ENCODE peak calls at places on chromosome 20, in ten cellular contexts. One of them, this sample, is unnamed.

GRCh38 chr20:53827996-53828672 is 234.5 kb upstream of the ZNF217 start:
- DNase-seq in neural crest cell: no peak
- DNase-seq in breast epithelium: no peak
- DNase-seq in epithelial cell of esophagus: peak; percentile 95
- DNase-seq in AG10803: peak; percentile 98
- DNase-seq in foreskin fibroblast: peak; percentile 98
- DNase-seq in cardiac muscle cell: peak; percentile 99
- DNase-seq in H9: no peak
- DNase-seq in lower leg skin: peak; percentile 73
- DNase-seq in fibroblast of lung: peak; percentile 100
- DNase-seq in this sample: peak; percentile 99

GRCh38 chr20:6940052-6940451 is 172.6 kb downstream of the BMP2 start:
- DNase-seq in neural crest cell: peak; percentile 8
- DNase-seq in breast epithelium: no peak
- DNase-seq in epithelial cell of esophagus: peak; percentile 69
- DNase-seq in AG10803: no peak
- DNase-seq in foreskin fibroblast: no peak
- DNase-seq in cardiac muscle cell: peak; percentile 18
- DNase-seq in H9: peak; percentile 64
- DNase-seq in lower leg skin: no peak
- DNase-seq in fibroblast of lung: peak; percentile 12
- DNase-seq in this sample: peak; percentile 45

GRCh38 chr20:45969712-45970634 is 2.0 kb downstream of the ZNF335 start:
- DNase-seq in neural crest cell: no peak
- DNase-seq in breast epithelium: peak; percentile 46
- DNase-seq in epithelial cell of esophagus: peak; percentile 77
- DNase-seq in AG10803: peak; percentile 70
- DNase-seq in foreskin fibroblast: peak; percentile 85
- DNase-seq in cardiac muscle cell: peak; percentile 74
- DNase-seq in H9: peak; percentile 53
- DNase-seq in lower leg skin: no peak
- DNase-seq in fibroblast of lung: peak; percentile 72
- DNase-seq in this sample: peak; percentile 81

GRCh38 chr20:63695419-63696310 is 787 bp upstream of the TNFRSF6B start:
- DNase-seq in neural crest cell: no peak
- DNase-seq in breast epithelium: no peak
- DNase-seq in epithelial cell of esophagus: no peak
- DNase-seq in AG10803: no peak
- DNase-seq in foreskin fibroblast: no peak
- DNase-seq in cardiac muscle cell: no peak
- DNase-seq in H9: no peak
- DNase-seq in lower leg skin: no peak
- DNase-seq in fibroblast of lung: no peak
- DNase-seq in this sample: peak; percentile 44

GRCh38 chr20:38108438-38109024 is 56.5 kb downstream of the TGM2 start:
- DNase-seq in neural crest cell: no peak
- DNase-seq in breast epithelium: no peak
- DNase-seq in epithelial cell of esophagus: no peak
- DNase-seq in AG10803: peak; percentile 87
- DNase-seq in foreskin fibroblast: peak; percentile 70
- DNase-seq in cardiac muscle cell: peak; percentile 84
- DNase-seq in H9: no peak
- DNase-seq in lower leg skin: no peak
- DNase-seq in fibroblast of lung: peak; percentile 83
- DNase-seq in this sample: peak; percentile 65

GRCh38 chr20:56247954-56248782 is at the start of gene MC3R:
- DNase-seq in neural crest cell: peak; percentile 16
- DNase-seq in breast epithelium: peak; percentile 60
- DNase-seq in epithelial cell of esophagus: peak; percentile 71
- DNase-seq in AG10803: peak; percentile 50
- DNase-seq in foreskin fibroblast: peak; percentile 2
- DNase-seq in cardiac muscle cell: peak; percentile 55
- DNase-seq in H9: peak; percentile 79
- DNase-seq in lower leg skin: no peak
- DNase-seq in fibroblast of lung: peak; percentile 28
- DNase-seq in this sample: peak; percentile 68

GRCh38 chr20:32091888-32092346 is 17.6 kb upstream of the TM9SF4 start:
- DNase-seq in neural crest cell: peak; percentile 97
- DNase-seq in breast epithelium: peak; percentile 77
- DNase-seq in epithelial cell of esophagus: peak; percentile 77
- DNase-seq in AG10803: peak; percentile 80
- DNase-seq in foreskin fibroblast: peak; percentile 87
- DNase-seq in cardiac muscle cell: peak; percentile 88
- DNase-seq in H9: peak; percentile 90
- DNase-seq in lower leg skin: peak; percentile 58
- DNase-seq in fibroblast of lung: peak; percentile 79
- DNase-seq in this sample: peak; percentile 77

GRCh38 chr20:50670126-50670862 is 21.0 kb downstream of the RIPOR3 start:
- DNase-seq in neural crest cell: no peak
- DNase-seq in breast epithelium: no peak
- DNase-seq in epithelial cell of esophagus: peak; percentile 97
- DNase-seq in AG10803: no peak
- DNase-seq in foreskin fibroblast: no peak
- DNase-seq in cardiac muscle cell: no peak
- DNase-seq in H9: no peak
- DNase-seq in lower leg skin: no peak
- DNase-seq in fibroblast of lung: no peak
- DNase-seq in this sample: peak; percentile 47

GRCh38 chr20:50873518-50873959 is 57.7 kb downstream of the ADNP start:
- DNase-seq in neural crest cell: no peak
- DNase-seq in breast epithelium: no peak
- DNase-seq in epithelial cell of esophagus: no peak
- DNase-seq in AG10803: no peak
- DNase-seq in foreskin fibroblast: no peak
- DNase-seq in cardiac muscle cell: no peak
- DNase-seq in H9: no peak
- DNase-seq in lower leg skin: no peak
- DNase-seq in fibroblast of lung: no peak
- DNase-seq in this sample: no peak

GRCh38 chr20:50193169-50193850 is 2.7 kb downstream of the CEBPB start:
- DNase-seq in neural crest cell: no peak
- DNase-seq in breast epithelium: no peak
- DNase-seq in epithelial cell of esophagus: no peak
- DNase-seq in AG10803: peak; percentile 82
- DNase-seq in foreskin fibroblast: peak; percentile 63
- DNase-seq in cardiac muscle cell: peak; percentile 42
- DNase-seq in H9: peak; percentile 29
- DNase-seq in lower leg skin: no peak
- DNase-seq in fibroblast of lung: peak; percentile 51
- DNase-seq in this sample: peak; percentile 43

GRCh38 chr20:63099426-63100267 is 92.9 kb upstream of the BHLHE23 start:
- DNase-seq in neural crest cell: no peak
- DNase-seq in breast epithelium: peak; percentile 36
- DNase-seq in epithelial cell of esophagus: no peak
- DNase-seq in AG10803: no peak
- DNase-seq in foreskin fibroblast: no peak
- DNase-seq in cardiac muscle cell: no peak
- DNase-seq in H9: peak; percentile 18
- DNase-seq in lower leg skin: no peak
- DNase-seq in fibroblast of lung: no peak
- DNase-seq in this sample: no peak

GRCh38 chr20:45758096-45758495 is 33.6 kb downstream of the WFDC3 start:
- DNase-seq in neural crest cell: no peak
- DNase-seq in breast epithelium: no peak
- DNase-seq in epithelial cell of esophagus: no peak
- DNase-seq in AG10803: no peak
- DNase-seq in foreskin fibroblast: no peak
- DNase-seq in cardiac muscle cell: no peak
- DNase-seq in H9: no peak
- DNase-seq in lower leg skin: no peak
- DNase-seq in fibroblast of lung: no peak
- DNase-seq in this sample: no peak

GRCh38 chr20:3203315-3204123 is 963 bp downstream of the DDRGK1 start:
- DNase-seq in neural crest cell: no peak
- DNase-seq in breast epithelium: no peak
- DNase-seq in epithelial cell of esophagus: peak; percentile 25
- DNase-seq in AG10803: peak; percentile 51
- DNase-seq in foreskin fibroblast: peak; percentile 43
- DNase-seq in cardiac muscle cell: no peak
- DNase-seq in H9: no peak
- DNase-seq in lower leg skin: no peak
- DNase-seq in fibroblast of lung: no peak
- DNase-seq in this sample: peak; percentile 32

GRCh38 chr20:18632196-18632789 is 44.4 kb downstream of the DTD1 start:
- DNase-seq in neural crest cell: peak; percentile 77
- DNase-seq in breast epithelium: peak; percentile 60
- DNase-seq in epithelial cell of esophagus: peak; percentile 62
- DNase-seq in AG10803: peak; percentile 57
- DNase-seq in foreskin fibroblast: peak; percentile 84
- DNase-seq in cardiac muscle cell: peak; percentile 76
- DNase-seq in H9: peak; percentile 76
- DNase-seq in lower leg skin: peak; percentile 32
- DNase-seq in fibroblast of lung: peak; percentile 71
- DNase-seq in this sample: peak; percentile 63

GRCh38 chr20:3248167-3248992 is 9.4 kb upstream of the SLC4A11 start:
- DNase-seq in neural crest cell: peak; percentile 10
- DNase-seq in breast epithelium: no peak
- DNase-seq in epithelial cell of esophagus: peak; percentile 18
- DNase-seq in AG10803: peak; percentile 33
- DNase-seq in foreskin fibroblast: peak; percentile 59
- DNase-seq in cardiac muscle cell: peak; percentile 46
- DNase-seq in H9: peak; percentile 73
- DNase-seq in lower leg skin: no peak
- DNase-seq in fibroblast of lung: peak; percentile 33
- DNase-seq in this sample: no peak

DNA sequence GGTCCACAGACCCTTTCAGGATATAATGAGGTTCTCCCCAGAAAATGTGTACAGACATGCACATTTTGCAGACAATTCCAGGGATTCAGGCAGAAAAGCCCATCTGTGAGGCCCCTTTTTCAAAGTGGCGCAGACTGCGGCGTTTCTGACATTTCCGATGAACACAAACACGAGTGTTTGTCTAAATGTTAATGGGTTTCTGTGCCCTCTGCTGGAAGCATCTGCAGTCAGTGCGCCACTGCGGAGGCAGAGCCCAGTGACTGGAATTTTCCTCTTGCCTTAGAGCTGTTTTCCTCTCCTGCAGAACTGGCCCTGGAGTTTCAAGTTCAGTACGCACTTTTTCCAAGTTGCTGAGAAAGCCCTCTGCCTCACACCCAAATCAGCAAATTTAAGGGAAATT is 15.3 kb downstream of the ANKRD60 start:
- DNase-seq in neural crest cell: no peak
- DNase-seq in breast epithelium: no peak
- DNase-seq in epithelial cell of esophagus: no peak
- DNase-seq in AG10803: peak; percentile 29
- DNase-seq in foreskin fibroblast: peak; percentile 60
- DNase-seq in cardiac muscle cell: no peak
- DNase-seq in H9: no peak
- DNase-seq in lower leg skin: no peak
- DNase-seq in fibroblast of lung: no peak
- DNase-seq in this sample: no peak
- TF ChIP-seq CTCF in neural crest cell: no peak
- TF ChIP-seq CTCF in breast epithelium: no peak
- TF ChIP-seq CTCF in epithelial cell of esophagus: peak; percentile 19
- TF ChIP-seq CTCF in AG10803: peak; percentile 45
- TF ChIP-seq CTCF in foreskin fibroblast: no peak
- TF ChIP-seq CTCF in cardiac muscle cell: no peak
- TF ChIP-seq CTCF in H9: no peak
- TF ChIP-seq CTCF in lower leg skin: no peak
- TF ChIP-seq CTCF in fibroblast of lung: peak; percentile 19
- TF ChIP-seq CTCF in this sample: no peak

DNA sequence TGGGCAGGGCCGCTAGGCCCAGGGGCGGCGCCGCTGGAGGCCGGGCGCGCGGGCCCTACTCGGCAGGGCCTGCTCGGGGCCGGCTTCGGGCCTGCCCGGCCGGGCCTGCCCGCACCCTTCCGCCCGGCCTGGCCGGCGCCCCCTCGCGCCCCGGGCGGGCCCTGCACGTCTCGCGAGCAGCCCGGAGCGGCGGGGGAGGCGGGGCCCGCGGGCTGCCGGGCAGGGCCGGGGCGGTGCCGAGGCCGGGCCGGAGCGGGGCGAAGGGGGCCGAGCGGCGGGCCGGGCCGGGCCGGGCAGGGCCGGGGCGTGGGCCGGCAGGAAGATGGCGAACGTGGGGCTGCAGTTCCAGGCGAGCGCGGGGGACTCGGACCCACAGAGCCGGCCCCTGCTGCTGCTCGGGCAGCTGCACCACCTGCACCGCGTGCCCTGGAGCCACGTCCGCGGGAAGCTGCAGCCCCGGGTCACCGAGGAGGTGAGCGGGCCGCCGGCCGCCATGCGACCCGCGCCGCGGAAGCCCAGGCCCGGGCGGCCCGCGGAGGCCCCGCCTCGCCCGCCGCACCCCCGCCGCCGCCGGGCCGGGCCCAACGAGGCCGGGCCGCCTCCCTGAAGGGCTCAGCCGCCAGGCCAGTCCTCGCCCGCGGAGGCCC is at the start of gene NPEPL1:
- DNase-seq in neural crest cell: peak; percentile 53
- DNase-seq in breast epithelium: no peak
- DNase-seq in epithelial cell of esophagus: peak; percentile 69
- DNase-seq in AG10803: peak; percentile 82
- DNase-seq in foreskin fibroblast: peak; percentile 86
- DNase-seq in cardiac muscle cell: peak; percentile 90
- DNase-seq in H9: no peak
- DNase-seq in lower leg skin: no peak
- DNase-seq in fibroblast of lung: peak; percentile 74
- DNase-seq in this sample: peak; percentile 56
- TF ChIP-seq CTCF in neural crest cell: peak; percentile 28
- TF ChIP-seq CTCF in breast epithelium: no peak
- TF ChIP-seq CTCF in epithelial cell of esophagus: no peak
- TF ChIP-seq CTCF in AG10803: peak; percentile 7
- TF ChIP-seq CTCF in foreskin fibroblast: no peak
- TF ChIP-seq CTCF in cardiac muscle cell: peak; percentile 2
- TF ChIP-seq CTCF in H9: no peak
- TF ChIP-seq CTCF in lower leg skin: no peak
- TF ChIP-seq CTCF in fibroblast of lung: no peak
- TF ChIP-seq CTCF in this sample: no peak

GRCh38 chr20:33148040-33148439 is 19.9 kb upstream of the BPIFA2 start:
- DNase-seq in neural crest cell: no peak
- DNase-seq in breast epithelium: no peak
- DNase-seq in epithelial cell of esophagus: no peak
- DNase-seq in AG10803: no peak
- DNase-seq in foreskin fibroblast: no peak
- DNase-seq in cardiac muscle cell: no peak
- DNase-seq in H9: peak; percentile 17
- DNase-seq in lower leg skin: no peak
- DNase-seq in fibroblast of lung: no peak
- DNase-seq in this sample: no peak

GRCh38 chr20:33145521-33145920 is 22.4 kb upstream of the BPIFA2 start:
- DNase-seq in neural crest cell: no peak
- DNase-seq in breast epithelium: no peak
- DNase-seq in epithelial cell of esophagus: no peak
- DNase-seq in AG10803: no peak
- DNase-seq in foreskin fibroblast: no peak
- DNase-seq in cardiac muscle cell: no peak
- DNase-seq in H9: no peak
- DNase-seq in lower leg skin: no peak
- DNase-seq in fibroblast of lung: no peak
- DNase-seq in this sample: no peak

GRCh38 chr20:33147299-33147698 is 20.7 kb upstream of the BPIFA2 start:
- DNase-seq in neural crest cell: no peak
- DNase-seq in breast epithelium: no peak
- DNase-seq in epithelial cell of esophagus: no peak
- DNase-seq in AG10803: no peak
- DNase-seq in foreskin fibroblast: no peak
- DNase-seq in cardiac muscle cell: no peak
- DNase-seq in H9: no peak
- DNase-seq in lower leg skin: no peak
- DNase-seq in fibroblast of lung: no peak
- DNase-seq in this sample: no peak
- TF ChIP-seq CTCF in neural crest cell: no peak
- TF ChIP-seq CTCF in breast epithelium: no peak
- TF ChIP-seq CTCF in epithelial cell of esophagus: no peak
- TF ChIP-seq CTCF in AG10803: no peak
- TF ChIP-seq CTCF in foreskin fibroblast: no peak
- TF ChIP-seq CTCF in cardiac muscle cell: no peak
- TF ChIP-seq CTCF in H9: no peak
- TF ChIP-seq CTCF in lower leg skin: no peak
- TF ChIP-seq CTCF in fibroblast of lung: no peak
- TF ChIP-seq CTCF in this sample: no peak

GRCh38 chr20:52001999-52002666 is 189.4 kb downstream of the ZFP64 start:
- DNase-seq in neural crest cell: no peak
- DNase-seq in breast epithelium: no peak
- DNase-seq in epithelial cell of esophagus: peak; percentile 15
- DNase-seq in AG10803: no peak
- DNase-seq in foreskin fibroblast: no peak
- DNase-seq in cardiac muscle cell: peak; percentile 27
- DNase-seq in H9: no peak
- DNase-seq in lower leg skin: no peak
- DNase-seq in fibroblast of lung: no peak
- DNase-seq in this sample: no peak
- TF ChIP-seq CTCF in neural crest cell: peak; percentile 48
- TF ChIP-seq CTCF in breast epithelium: no peak
- TF ChIP-seq CTCF in epithelial cell of esophagus: no peak
- TF ChIP-seq CTCF in AG10803: peak; percentile 39
- TF ChIP-seq CTCF in foreskin fibroblast: peak; percentile 22
- TF ChIP-seq CTCF in cardiac muscle cell: no peak
- TF ChIP-seq CTCF in H9: peak; percentile 44
- TF ChIP-seq CTCF in lower leg skin: no peak
- TF ChIP-seq CTCF in fibroblast of lung: peak; percentile 23
- TF ChIP-seq CTCF in this sample: no peak